ENCODE peak calls at places on chromosome 12, in four cellular contexts. One of them, this sample, is unnamed.

GRCh38 chr12:4951601-4952000 is 41.9 kb downstream of the KCNA1 start:
- DNase-seq in Jurkat, Clone E6-1: no peak
- DNase-seq in A549: no peak
- DNase-seq in AG04450: no peak
- DNase-seq in this sample: no peak

GRCh38 chr12:38149395-38150073 is 167.0 kb upstream of the ALG10B start:
- DNase-seq in Jurkat, Clone E6-1: no peak
- DNase-seq in A549: peak
- DNase-seq in AG04450: no peak
- DNase-seq in this sample: no peak

GRCh38 chr12:102629262-102629888 is 149.0 kb upstream of the IGF1 start:
- DNase-seq in Jurkat, Clone E6-1: no peak
- DNase-seq in A549: no peak
- DNase-seq in AG04450: no peak
- DNase-seq in this sample: no peak

GRCh38 chr12:109878247-109878625 is 2.1 kb downstream of the GLTP start:
- DNase-seq in Jurkat, Clone E6-1: no peak
- DNase-seq in A549: no peak
- DNase-seq in AG04450: no peak
- DNase-seq in this sample: no peak

GRCh38 chr12:30047499-30048262 is 263.9 kb upstream of the TMTC1 start:
- DNase-seq in Jurkat, Clone E6-1: no peak
- DNase-seq in A549: no peak
- DNase-seq in AG04450: no peak
- DNase-seq in this sample: no peak

GRCh38 chr12:22101749-22102243 is 55.8 kb downstream of the CMAS start:
- DNase-seq in Jurkat, Clone E6-1: peak
- DNase-seq in A549: no peak
- DNase-seq in AG04450: peak
- DNase-seq in this sample: no peak

GRCh38 chr12:106090586-106091411 is 48.0 kb downstream of the NUAK1 start:
- DNase-seq in Jurkat, Clone E6-1: no peak
- DNase-seq in A549: no peak
- DNase-seq in AG04450: no peak
- DNase-seq in this sample: no peak

GRCh38 chr12:22289250-22289649 is 45.3 kb downstream of the ST8SIA1 start:
- DNase-seq in Jurkat, Clone E6-1: no peak
- DNase-seq in A549: no peak
- DNase-seq in AG04450: no peak
- DNase-seq in this sample: no peak

GRCh38 chr12:6846316-6846869 is 4.7 kb downstream of the CDCA3 start:
- DNase-seq in Jurkat, Clone E6-1: no peak
- DNase-seq in A549: no peak
- DNase-seq in AG04450: no peak
- DNase-seq in this sample: no peak

GRCh38 chr12:27705263-27705662 is 5.4 kb upstream of the MRPS35 start:
- DNase-seq in Jurkat, Clone E6-1: no peak
- DNase-seq in A549: no peak
- DNase-seq in AG04450: no peak
- DNase-seq in this sample: no peak

GRCh38 chr12:103901518-103902173 is 28.6 kb upstream of the HSP90B1 start:
- DNase-seq in Jurkat, Clone E6-1: peak
- DNase-seq in A549: no peak
- DNase-seq in AG04450: no peak
- DNase-seq in this sample: no peak

GRCh38 chr12:47770086-47770726 is 2.8 kb upstream of the SLC48A1 start:
- DNase-seq in Jurkat, Clone E6-1: no peak
- DNase-seq in A549: no peak
- DNase-seq in AG04450: no peak
- DNase-seq in this sample: no peak

GRCh38 chr12:15196221-15196620 is 25.0 kb downstream of the RERG start:
- DNase-seq in Jurkat, Clone E6-1: no peak
- DNase-seq in A549: no peak
- DNase-seq in AG04450: no peak
- DNase-seq in this sample: no peak

GRCh38 chr12:1421091-1421902 is 173.1 kb downstream of the FBXL14 start:
- DNase-seq in Jurkat, Clone E6-1: no peak
- DNase-seq in A549: no peak
- DNase-seq in AG04450: no peak
- DNase-seq in this sample: no peak

GRCh38 chr12:106586803-106587684 is 4.2 kb downstream of the RFX4 start:
- DNase-seq in Jurkat, Clone E6-1: no peak
- DNase-seq in A549: peak
- DNase-seq in AG04450: no peak
- DNase-seq in this sample: no peak

GRCh38 chr12:38588618-38589309 is 272.2 kb downstream of the ALG10B start:
- DNase-seq in Jurkat, Clone E6-1: no peak
- DNase-seq in A549: no peak
- DNase-seq in AG04450: no peak
- DNase-seq in this sample: no peak

GRCh38 chr12:70443274-70443673 is 77.2 kb downstream of the KCNMB4 start:
- DNase-seq in Jurkat, Clone E6-1: no peak
- DNase-seq in A549: no peak
- DNase-seq in AG04450: no peak
- DNase-seq in this sample: no peak

GRCh38 chr12:57216014-57216891 is at the start of gene NXPH4:
- DNase-seq in Jurkat, Clone E6-1: no peak
- DNase-seq in A549: no peak
- DNase-seq in AG04450: no peak
- DNase-seq in this sample: no peak

DNA sequence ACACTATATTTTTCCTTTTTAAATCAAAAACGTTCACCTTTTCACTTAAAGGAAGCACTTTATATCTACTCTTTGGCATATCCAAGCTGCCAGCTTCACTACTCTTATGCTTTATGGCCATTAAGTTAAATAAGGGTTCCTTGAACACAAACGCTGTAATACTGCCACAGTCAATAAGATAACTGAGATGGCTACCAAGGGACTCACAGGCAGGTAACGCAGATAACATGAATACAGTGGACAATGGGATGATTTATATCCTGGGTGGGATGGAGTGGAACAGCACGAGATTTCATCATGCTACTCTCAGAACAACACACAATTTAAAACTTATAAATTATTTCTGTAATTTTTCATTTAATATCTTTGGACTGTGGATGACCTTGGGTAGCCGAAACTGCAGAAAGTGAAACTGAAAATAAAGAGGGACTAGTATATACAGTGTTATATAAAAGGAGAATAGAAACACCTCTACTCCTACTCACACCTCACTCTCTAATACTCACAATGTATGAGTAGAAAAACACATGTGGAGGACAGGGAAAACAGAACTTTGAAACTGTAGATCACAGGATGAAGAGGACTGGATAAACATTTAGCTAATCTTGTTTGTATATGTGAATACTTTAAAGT is 367.3 kb downstream of the C12orf50 start:
- DNase-seq in Jurkat, Clone E6-1: no peak
- DNase-seq in A549: peak
- DNase-seq in AG04450: no peak
- DNase-seq in this sample: no peak
- H3K4me3 ChIP-seq in Jurkat, Clone E6-1: no peak
- H3K4me3 ChIP-seq in A549: peak
- H3K4me3 ChIP-seq in AG04450: peak
- H3K4me3 ChIP-seq in this sample: peak

GRCh38 chr12:113332688-113333087 is 2.2 kb downstream of the SLC8B1 start:
- DNase-seq in Jurkat, Clone E6-1: no peak
- DNase-seq in A549: no peak
- DNase-seq in AG04450: no peak
- DNase-seq in this sample: peak
- H3K4me3 ChIP-seq in Jurkat, Clone E6-1: no peak
- H3K4me3 ChIP-seq in A549: no peak
- H3K4me3 ChIP-seq in AG04450: no peak
- H3K4me3 ChIP-seq in this sample: no peak

DNA sequence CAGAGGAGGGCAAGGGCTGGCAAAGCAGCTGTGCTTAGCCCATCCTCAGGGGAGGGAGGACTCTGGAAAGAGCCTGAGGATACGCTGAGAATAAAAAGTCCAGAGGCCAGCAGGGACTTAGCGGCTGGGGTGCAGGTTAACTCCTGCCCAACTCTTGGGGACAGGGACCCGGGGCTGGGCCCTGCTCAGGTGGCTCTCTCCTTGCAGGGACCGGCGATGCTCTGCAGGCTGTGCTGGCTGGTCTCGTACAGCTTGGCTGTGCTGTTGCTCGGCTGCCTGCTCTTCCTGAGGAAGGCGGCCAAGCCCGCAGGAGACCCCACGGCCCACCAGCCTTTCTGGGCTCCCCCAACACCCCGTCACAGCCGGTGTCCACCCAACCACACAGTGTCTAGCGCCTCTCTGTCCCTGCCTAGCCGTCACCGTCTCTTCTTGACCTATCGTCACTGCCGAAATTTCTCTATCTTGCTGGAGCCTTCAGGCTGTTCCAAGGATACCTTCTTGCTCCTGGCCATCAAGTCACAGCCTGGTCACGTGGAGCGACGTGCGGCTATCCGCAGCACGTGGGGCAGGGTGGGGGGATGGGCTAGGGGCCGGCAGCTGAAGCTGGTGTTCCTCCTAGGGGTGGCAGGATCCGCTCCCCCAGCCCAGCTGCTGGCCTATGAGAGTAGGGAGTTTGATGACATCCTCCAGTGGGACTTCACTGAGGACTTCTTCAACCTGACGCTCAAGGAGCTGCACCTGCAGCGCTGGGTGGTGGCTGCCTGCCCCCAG is 2.8 kb downstream of the B3GNT4 start:
- DNase-seq in Jurkat, Clone E6-1: no peak
- DNase-seq in A549: no peak
- DNase-seq in AG04450: no peak
- DNase-seq in this sample: no peak
- H3K4me3 ChIP-seq in Jurkat, Clone E6-1: no peak
- H3K4me3 ChIP-seq in A549: no peak
- H3K4me3 ChIP-seq in AG04450: no peak
- H3K4me3 ChIP-seq in this sample: no peak

DNA sequence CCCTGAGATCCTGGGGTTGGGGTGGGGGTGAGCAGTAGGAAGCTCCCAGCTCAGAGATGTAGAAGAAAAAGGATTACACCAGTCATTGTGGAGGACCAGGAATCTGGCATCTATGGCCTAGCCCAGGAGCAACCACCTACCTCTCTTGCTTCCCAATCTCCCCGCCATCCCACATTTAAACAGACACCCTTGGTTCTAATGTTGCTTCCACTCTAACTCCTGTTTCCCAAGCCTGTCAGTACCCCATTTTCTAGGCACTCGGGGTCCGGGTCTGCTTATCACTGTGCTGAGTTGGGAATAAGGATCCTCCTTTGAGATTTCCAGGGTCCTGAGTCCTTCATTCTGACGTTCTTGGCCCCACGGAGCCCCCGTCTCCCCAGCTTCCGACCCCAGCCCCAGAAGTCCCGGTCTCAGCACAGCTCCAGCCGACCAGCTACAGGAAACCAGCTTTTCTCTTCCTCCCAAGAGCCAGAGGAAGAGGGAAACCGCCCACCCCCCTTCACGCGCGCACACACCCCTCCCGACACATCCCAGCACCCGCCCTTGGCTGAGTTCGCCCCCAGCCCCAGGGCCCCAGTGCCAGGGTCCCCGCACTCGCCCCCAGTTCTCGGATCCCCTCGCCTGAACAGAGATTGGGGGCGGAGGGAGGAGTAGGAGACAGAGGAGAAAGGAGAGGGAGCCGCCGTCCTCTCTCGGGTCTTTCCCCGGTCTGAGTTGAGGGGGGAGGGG is 1.2 kb downstream of the ITGA5 start:
- DNase-seq in Jurkat, Clone E6-1: no peak
- DNase-seq in A549: no peak
- DNase-seq in AG04450: no peak
- DNase-seq in this sample: peak
- H3K4me3 ChIP-seq in Jurkat, Clone E6-1: peak
- H3K4me3 ChIP-seq in A549: peak
- H3K4me3 ChIP-seq in AG04450: peak
- H3K4me3 ChIP-seq in this sample: peak

GRCh38 chr12:92146865-92147264 is 1.2 kb upstream of the BTG1 start:
- DNase-seq in Jurkat, Clone E6-1: no peak
- DNase-seq in A549: no peak
- DNase-seq in AG04450: no peak
- DNase-seq in this sample: no peak
- H3K4me3 ChIP-seq in Jurkat, Clone E6-1: peak
- H3K4me3 ChIP-seq in A549: peak
- H3K4me3 ChIP-seq in AG04450: peak
- H3K4me3 ChIP-seq in this sample: peak

GRCh38 chr12:93448796-93449195 is 7.0 kb upstream of the UBE2N start:
- DNase-seq in Jurkat, Clone E6-1: no peak
- DNase-seq in A549: no peak
- DNase-seq in AG04450: no peak
- DNase-seq in this sample: no peak

GRCh38 chr12:93449277-93449676 is 7.5 kb upstream of the UBE2N start:
- DNase-seq in Jurkat, Clone E6-1: no peak
- DNase-seq in A549: no peak
- DNase-seq in AG04450: no peak
- DNase-seq in this sample: no peak

GRCh38 chr12:93451423-93452158 is 9.8 kb upstream of the UBE2N start:
- DNase-seq in Jurkat, Clone E6-1: no peak
- DNase-seq in A549: no peak
- DNase-seq in AG04450: no peak
- DNase-seq in this sample: no peak

GRCh38 chr12:93456077-93456476 is 11.2 kb upstream of the MRPL42 start:
- DNase-seq in Jurkat, Clone E6-1: no peak
- DNase-seq in A549: no peak
- DNase-seq in AG04450: no peak
- DNase-seq in this sample: no peak

GRCh38 chr12:93453633-93454032 is 11.9 kb upstream of the UBE2N start:
- DNase-seq in Jurkat, Clone E6-1: no peak
- DNase-seq in A549: no peak
- DNase-seq in AG04450: no peak
- DNase-seq in this sample: no peak
- H3K4me3 ChIP-seq in Jurkat, Clone E6-1: no peak
- H3K4me3 ChIP-seq in A549: no peak
- H3K4me3 ChIP-seq in AG04450: no peak
- H3K4me3 ChIP-seq in this sample: no peak

GRCh38 chr12:50894216-50894615 is 51.5 kb downstream of the TMPRSS12 start:
- DNase-seq in Jurkat, Clone E6-1: no peak
- DNase-seq in A549: no peak
- DNase-seq in AG04450: no peak
- DNase-seq in this sample: no peak
- H3K4me3 ChIP-seq in Jurkat, Clone E6-1: no peak
- H3K4me3 ChIP-seq in A549: no peak
- H3K4me3 ChIP-seq in AG04450: no peak
- H3K4me3 ChIP-seq in this sample: no peak